ENCODE peak calls at places on chromosome 3, in four cellular contexts. Y is HepG2, W is K562, Q is WTC11. N is an unnamed sample.

GRCh38 chr3:154584041-154584440 is 154.1 kb upstream of the GPR149 start:
- DNase-seq in Y (peak; percentile 1), W (no peak), Q (no peak), N (no peak)

GRCh38 chr3:160486459-160486869 is 36.9 kb upstream of the TRIM59 start:
- DNase-seq in Y (peak; percentile 15), W (no peak), Q (no peak), N (no peak)

GRCh38 chr3:11480663-11481298 is 162.9 kb downstream of the VGLL4 start:
- DNase-seq in Y (peak; percentile 59), W (peak; percentile 69), Q (peak; percentile 29), N (no peak)

GRCh38 chr3:107271787-107272387 is 105.4 kb upstream of the CCDC54 start:
- DNase-seq in Y (peak; percentile 18), W (peak; percentile 9), Q (no peak), N (no peak)

GRCh38 chr3:63875510-63875909 is 11.8 kb downstream of the ATXN7 start:
- DNase-seq in Y (no peak), W (no peak), Q (no peak), N (no peak)

GRCh38 chr3:107077391-107077790 is 299.8 kb upstream of the CCDC54 start:
- DNase-seq in Y (no peak), W (no peak), Q (no peak), N (no peak)

GRCh38 chr3:10338164-10338470 is 17.2 kb upstream of the SEC13 start:
- DNase-seq in Y (no peak), W (peak; percentile 30), Q (no peak), N (no peak)

GRCh38 chr3:5122741-5123706 is 932 bp downstream of the ARL8B start:
- DNase-seq in Y (peak; percentile 54), W (peak; percentile 64), Q (peak; percentile 25), N (no peak)

GRCh38 chr3:49900491-49901153 is 3.1 kb downstream of the MST1R start:
- DNase-seq in Y (no peak), W (no peak), Q (no peak), N (no peak)

GRCh38 chr3:160027541-160028195 is 39.0 kb downstream of the IL12A start:
- DNase-seq in Y (no peak), W (no peak), Q (no peak), N (peak; percentile 55)

GRCh38 chr3:184737641-184738518 is 26.0 kb upstream of the MAGEF1 start:
- DNase-seq in Y (no peak), W (no peak), Q (no peak), N (no peak)

GRCh38 chr3:163779396-163780344 is 1298.6 kb downstream of the SI start:
- DNase-seq in Y (peak; percentile 69), W (no peak), Q (peak; percentile 35), N (no peak)

GRCh38 chr3:160402249-160403027 is 3.0 kb downstream of the SMC4 start:
- DNase-seq in Y (no peak), W (no peak), Q (no peak), N (no peak)

GRCh38 chr3:151113342-151113741 is 27.9 kb downstream of the MED12L start:
- DNase-seq in Y (no peak), W (no peak), Q (no peak), N (no peak)

GRCh38 chr3:88985491-88985890 is 121.9 kb upstream of the EPHA3 start:
- DNase-seq in Y (no peak), W (no peak), Q (no peak), N (no peak)

GRCh38 chr3:154301556-154301955 is 22.7 kb downstream of the DHX36 start:
- DNase-seq in Y (no peak), W (no peak), Q (no peak), N (no peak)

GRCh38 chr3:62046326-62046725 is 327.0 kb downstream of the FEZF2 start:
- DNase-seq in Y (no peak), W (no peak), Q (no peak), N (no peak)

GRCh38 chr3:117400303-117400702 is 690.7 kb downstream of the TUSC7 start:
- DNase-seq in Y (no peak), W (no peak), Q (no peak), N (no peak)

GRCh38 chr3:160129459-160130061 is 95.7 kb upstream of the C3orf80 start:
- DNase-seq in Y (no peak), W (no peak), Q (no peak), N (peak; percentile 19)

GRCh38 chr3:126984391-126985142 is 1.7 kb downstream of the PLXNA1 start:
- DNase-seq in Y (no peak), W (no peak), Q (no peak), N (no peak)

GRCh38 chr3:85304360-85304964 is 345.7 kb downstream of the CADM2 start:
- DNase-seq in Y (peak; percentile 3), W (peak; percentile 2), Q (no peak), N (no peak)

GRCh38 chr3:53193466-53194217 is 32.6 kb downstream of the PRKCD start:
- DNase-seq in Y (no peak), W (no peak), Q (no peak), N (no peak)
- TF ChIP-seq USF2 in Y (no peak), W (no peak), Q (no peak), N (no peak)

DNA sequence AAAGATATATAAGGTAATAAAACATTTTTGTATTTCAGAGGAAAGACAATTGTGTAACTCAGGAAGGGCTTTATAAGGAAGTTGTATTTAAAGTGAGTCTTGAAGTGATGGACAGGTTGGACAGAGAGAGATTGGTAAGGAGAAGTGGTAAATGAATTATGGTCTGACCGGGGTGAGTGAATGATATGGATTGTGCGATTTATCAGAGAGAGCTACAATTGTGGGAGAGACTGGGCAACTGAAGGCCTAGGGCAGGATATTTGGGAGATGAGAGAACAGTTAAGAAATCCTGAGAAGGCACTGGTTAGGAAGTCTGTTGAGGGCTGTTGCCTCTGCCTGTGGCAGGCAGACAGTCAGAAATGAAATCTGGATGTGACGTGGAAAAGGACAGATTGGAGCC is 14.8 kb downstream of the IL1RAP start:
- DNase-seq in Y (no peak), W (no peak), Q (no peak), N (no peak)
- TF ChIP-seq CREM in Y (no peak), W (no peak), Q (no peak), N (no peak)

GRCh38 chr3:15872807-15873206 is 75.0 kb upstream of the ANKRD28 start:
- DNase-seq in Y (no peak), W (no peak), Q (no peak), N (no peak)
- TF ChIP-seq USF2 in Y (no peak), W (no peak), Q (no peak), N (no peak)

GRCh38 chr3:101200461-101200860 is 119.9 kb downstream of the IMPG2 start:
- DNase-seq in Y (no peak), W (no peak), Q (no peak), N (no peak)

GRCh38 chr3:101193957-101194356 is 126.4 kb downstream of the IMPG2 start:
- DNase-seq in Y (no peak), W (no peak), Q (no peak), N (no peak)

GRCh38 chr3:101195951-101196713 is 124.2 kb downstream of the IMPG2 start:
- DNase-seq in Y (peak; percentile 20), W (peak; percentile 15), Q (no peak), N (no peak)
- TF ChIP-seq CREM in Y (no peak), W (no peak), Q (no peak), N (no peak)